ENCODE peak calls at places on chromosomes 12 and 14, in six cellular contexts. L is IMR-90, D is mesenchymal stem cell, E is neuronal stem cell, Y is mesendoderm, H is H1. X is an unnamed sample.

GRCh38 chr14:101839236-101839635 is 77.7 kb downstream of the PPP2R5C start:
- DNase-seq in E (no peak), L (no peak), D (no peak), Y (no peak), H (no peak), X (no peak)

GRCh38 chr14:93100570-93100969 is 15.2 kb downstream of the ITPK1 start:
- DNase-seq in E (no peak), Y (peak), H (no peak), L (no peak), D (no peak), X (no peak)

GRCh38 chr12:89016970-89017778 is 335.1 kb downstream of the DUSP6 start:
- DNase-seq in D (peak), Y (peak), H (peak), E (peak), L (peak), X (peak)

GRCh38 chr14:98226411-98226810 is 1045.6 kb downstream of the BCL11B start:
- DNase-seq in E (no peak), L (no peak), D (no peak), Y (no peak), H (no peak), X (no peak)

GRCh38 chr14:92948647-92949046 is 25.7 kb downstream of the CHGA start:
- DNase-seq in D (no peak), Y (no peak), H (no peak), E (no peak), L (no peak), X (no peak)

GRCh38 chr14:69997849-69998248 is 118.6 kb downstream of the SMOC1 start:
- DNase-seq in H (no peak), Y (no peak), D (peak), L (peak), E (no peak), X (no peak)

GRCh38 chr14:73743431-73743931 is 29.3 kb upstream of the PNMA1 start:
- DNase-seq in Y (no peak), E (no peak), L (no peak), H (no peak), D (peak), X (peak)

GRCh38 chr14:67245104-67245503 is 3.9 kb downstream of the PALS1 start:
- DNase-seq in E (no peak), L (no peak), Y (no peak), H (no peak), D (no peak), X (no peak)

GRCh38 chr14:81187832-81188522 is 32.8 kb downstream of the GTF2A1 start:
- DNase-seq in E (no peak), Y (no peak), D (no peak), H (no peak), L (no peak), X (no peak)

GRCh38 chr12:116582610-116583009 is 23.4 kb downstream of the MAP1LC3B2 start:
- DNase-seq in H (no peak), D (no peak), L (peak), E (no peak), Y (no peak), X (no peak)

GRCh38 chr12:13727707-13728147 is 253.7 kb downstream of the GRIN2B start:
- DNase-seq in H (no peak), Y (peak), E (no peak), L (no peak), D (no peak), X (no peak)

GRCh38 chr12:101696477-101697196 is 803 bp upstream of the CHPT1 start:
- DNase-seq in Y (no peak), L (no peak), E (no peak), H (no peak), D (no peak), X (no peak)

GRCh38 chr12:6465467-6466183 is 4.9 kb downstream of the VAMP1 start:
- DNase-seq in E (peak), Y (peak), H (peak), D (peak), L (peak), X (peak)

GRCh38 chr12:124086299-124086898 is 113.4 kb downstream of the ZNF664 start:
- DNase-seq in E (no peak), D (peak), L (no peak), Y (no peak), H (no peak), X (no peak)

GRCh38 chr12:89836026-89836425 is 127.4 kb upstream of the ATP2B1 start:
- DNase-seq in E (no peak), H (no peak), D (no peak), Y (peak), L (peak), X (no peak)

GRCh38 chr14:28571636-28572035 is 195.0 kb upstream of the FOXG1 start:
- DNase-seq in H (no peak), D (no peak), L (no peak), E (no peak), Y (no peak), X (no peak)

GRCh38 chr12:50934371-50934851 is 17.9 kb upstream of the HIGD1C start:
- DNase-seq in E (no peak), H (no peak), L (no peak), Y (no peak), D (no peak), X (no peak)

GRCh38 chr12:6276247-6276887 is 34.1 kb upstream of the PLEKHG6 start:
- DNase-seq in E (no peak), D (peak), L (no peak), H (no peak), Y (no peak), X (no peak)

GRCh38 chr14:75022655-75023054 is 19.9 kb downstream of the EIF2B2 start:
- DNase-seq in D (peak), H (no peak), L (no peak), Y (peak), E (no peak), X (peak)

GRCh38 chr12:104309446-104309993 is 6.0 kb downstream of the EID3 start:
- DNase-seq in H (no peak), Y (no peak), E (no peak), D (no peak), L (no peak), X (no peak)

GRCh38 chr12:3553221-3553620 is 62.2 kb downstream of the PRMT8 start:
- DNase-seq in Y (no peak), L (no peak), E (no peak), H (no peak), D (no peak), X (peak)

GRCh38 chr14:51318777-51319176 is 78.7 kb downstream of the TMX1 start:
- DNase-seq in H (no peak), D (no peak), Y (no peak), L (no peak), E (no peak), X (no peak)

GRCh38 chr14:68784298-68784910 is 8.5 kb downstream of the ZFP36L1 start:
- DNase-seq in H (peak), L (no peak), Y (no peak), D (peak), E (no peak), X (no peak)

GRCh38 chr12:1836854-1837411 is 16.6 kb downstream of the LRTM2 start:
- DNase-seq in L (no peak), Y (no peak), D (no peak), H (no peak), E (no peak), X (no peak)

GRCh38 chr14:104150201-104151027 is 12.0 kb downstream of the KIF26A start:
- DNase-seq in L (no peak), E (no peak), Y (peak), H (no peak), D (peak), X (peak)

GRCh38 chr14:68727315-68728078 is 65.4 kb downstream of the ZFP36L1 start:
- DNase-seq in H (no peak), D (peak), E (no peak), Y (no peak), L (no peak), X (no peak)

GRCh38 chr14:85131523-85131922 is 398.4 kb upstream of the FLRT2 start:
- DNase-seq in E (no peak), D (no peak), Y (peak), H (peak), L (no peak), X (peak)

GRCh38 chr14:90460136-90460535 is 63.3 kb downstream of the CALM1 start:
- DNase-seq in E (no peak), D (no peak), L (peak), Y (no peak), H (no peak), X (no peak)

GRCh38 chr14:89848165-89848564 is 106.4 kb downstream of the EFCAB11 start:
- DNase-seq in E (no peak), L (peak), H (no peak), Y (no peak), D (peak), X (no peak)

GRCh38 chr12:1980282-1980681 is 24.0 kb downstream of the DCP1B start:
- DNase-seq in Y (no peak), H (no peak), L (no peak), D (no peak), E (no peak), X (no peak)

GRCh38 chr12:124392271-124392990 is 97.5 kb downstream of the RFLNA start:
- DNase-seq in L (peak), D (peak), Y (peak), H (peak), E (no peak), X (peak)

GRCh38 chr12:19527876-19528275 is 88.6 kb downstream of the AEBP2 start:
- DNase-seq in H (no peak), D (no peak), L (no peak), E (no peak), Y (no peak), X (no peak)

GRCh38 chr12:93191461-93191860 is 186.3 kb upstream of the NUDT4 start:
- DNase-seq in H (no peak), L (no peak), D (no peak), Y (no peak), E (no peak), X (no peak)

GRCh38 chr12:121536929-121537813 is 43.7 kb downstream of the KDM2B start:
- DNase-seq in E (peak), H (peak), Y (peak), D (peak), L (peak), X (peak)

GRCh38 chr14:35254736-35255135 is 37.4 kb upstream of the PSMA6 start:
- DNase-seq in E (no peak), D (no peak), L (no peak), H (no peak), Y (no peak), X (no peak)

GRCh38 chr12:104501641-104502040 is 44.9 kb downstream of the CHST11 start:
- DNase-seq in D (no peak), Y (no peak), E (no peak), H (no peak), L (no peak), X (no peak)

GRCh38 chr12:8033153-8034044 is 883 bp downstream of the FOXJ2 start:
- DNase-seq in H (no peak), Y (peak), E (peak), L (peak), D (peak), X (peak)
- H2BK15ac ChIP-seq in H (peak), Y (no peak), E (no peak), L (peak), D (peak), X (no peak)

DNA sequence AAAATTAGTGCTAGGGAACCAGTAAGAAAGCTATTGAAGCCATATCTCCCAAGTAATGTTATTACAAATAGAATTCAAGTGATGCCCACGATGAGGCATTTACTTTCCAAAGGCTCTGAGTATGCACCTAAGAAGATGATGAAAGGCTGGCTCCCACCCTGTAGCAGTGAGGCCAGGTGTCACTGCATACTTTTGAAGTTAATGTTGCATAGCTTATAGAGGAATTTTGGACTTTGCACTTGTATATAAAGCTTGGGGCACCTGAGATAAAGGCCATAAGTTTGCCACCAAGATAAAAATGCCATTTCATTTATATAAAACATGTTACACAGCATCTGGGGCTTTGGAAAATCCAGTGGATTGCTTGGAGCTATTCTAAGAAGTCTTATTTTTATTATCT is 96.2 kb downstream of the PTPRB start:
- DNase-seq in L (no peak), H (no peak), E (no peak), Y (no peak), D (no peak), X (no peak)
- H2BK15ac ChIP-seq in L (no peak), H (no peak), E (no peak), Y (no peak), D (no peak), X (no peak)

GRCh38 chr12:120089796-120090195 is 26.8 kb downstream of the RAB35 start:
- DNase-seq in E (no peak), Y (no peak), L (no peak), H (no peak), D (no peak), X (no peak)
- H2BK15ac ChIP-seq in E (no peak), Y (no peak), L (no peak), H (peak), D (no peak), X (no peak)

GRCh38 chr12:119245904-119246494 is 67.3 kb downstream of the HSPB8 start:
- DNase-seq in L (no peak), H (no peak), E (no peak), Y (no peak), D (no peak), X (no peak)
- H2BK15ac ChIP-seq in L (no peak), H (no peak), E (no peak), Y (no peak), D (no peak), X (no peak)

DNA sequence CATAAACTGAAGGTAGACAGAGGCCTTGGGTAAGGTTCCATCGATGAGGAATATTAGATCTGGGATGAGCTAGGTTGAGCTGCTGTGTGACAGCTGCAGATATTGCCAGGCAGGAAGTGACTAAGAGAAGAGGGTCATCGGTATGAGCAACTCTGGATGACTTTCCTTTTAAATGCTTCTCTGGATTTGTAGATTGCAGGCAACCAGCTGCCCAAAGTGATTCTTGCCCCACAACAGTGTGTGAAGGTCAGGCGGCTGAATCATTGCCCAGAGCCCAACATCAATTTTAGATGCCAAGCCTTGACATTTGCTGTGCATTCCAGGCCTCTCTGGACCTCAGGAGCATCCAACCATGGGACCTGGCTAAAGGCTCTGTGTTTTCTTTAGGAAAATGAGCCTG is 255.9 kb downstream of the DPF3 start:
- DNase-seq in D (peak), Y (no peak), H (no peak), E (no peak), L (peak), X (no peak)
- H2BK15ac ChIP-seq in D (no peak), Y (no peak), H (no peak), E (no peak), L (peak), X (no peak)

GRCh38 chr12:75984577-75985182 is 46.9 kb downstream of the PHLDA1 start:
- DNase-seq in L (no peak), Y (no peak), E (no peak), D (no peak), H (no peak), X (no peak)

GRCh38 chr12:75979181-75979580 is 52.4 kb downstream of the PHLDA1 start:
- DNase-seq in D (peak), E (no peak), L (peak), H (no peak), Y (no peak), X (no peak)

GRCh38 chr12:75981247-75981646 is 50.3 kb downstream of the PHLDA1 start:
- DNase-seq in L (no peak), H (no peak), D (no peak), Y (no peak), E (no peak), X (no peak)

GRCh38 chr12:75982974-75983660 is 48.5 kb downstream of the PHLDA1 start:
- DNase-seq in H (no peak), E (no peak), Y (no peak), D (peak), L (no peak), X (no peak)

DNA sequence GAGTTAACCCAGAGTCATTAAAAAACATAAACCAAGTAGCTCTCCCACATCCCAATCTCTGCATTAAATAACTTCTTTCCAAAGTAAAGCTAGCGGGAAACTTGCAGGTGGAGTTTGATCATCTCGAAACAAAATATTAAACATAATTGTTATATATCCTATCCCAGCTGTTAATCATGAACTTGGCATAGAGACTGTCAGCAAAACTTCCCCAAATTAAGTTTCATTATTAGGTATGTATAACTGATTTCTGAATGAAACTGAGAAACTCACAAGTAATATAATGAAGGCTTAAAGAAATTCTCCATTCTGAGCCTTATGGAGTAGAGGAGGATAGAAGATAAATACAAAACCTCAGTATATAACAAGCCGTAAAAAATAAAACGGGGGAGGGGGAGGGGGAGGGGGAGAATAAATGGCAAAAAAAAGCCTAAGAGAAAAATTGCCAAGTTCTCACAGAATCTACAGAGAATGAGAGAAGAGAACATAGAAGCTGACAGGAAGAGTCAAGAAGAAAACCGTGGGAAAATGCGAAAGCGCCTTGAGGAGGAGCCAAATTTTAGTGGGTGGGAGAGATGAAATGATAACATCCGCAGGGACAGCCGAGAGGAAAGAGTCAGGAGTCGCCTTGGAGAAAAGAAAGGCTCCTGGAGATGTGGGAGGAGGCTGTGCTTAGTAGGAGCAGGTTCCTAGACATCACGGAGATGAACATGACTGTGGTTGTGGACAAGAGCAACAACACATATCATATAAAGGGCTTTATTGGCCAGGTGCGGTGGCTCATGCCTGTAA is 49.6 kb downstream of the PHLDA1 start:
- DNase-seq in E (no peak), D (no peak), H (no peak), Y (peak), L (peak), X (no peak)
- H2BK15ac ChIP-seq in E (no peak), D (peak), H (no peak), Y (no peak), L (peak), X (no peak)

GRCh38 chr12:14997998-14998397 is 25.2 kb downstream of the PDE6H start:
- DNase-seq in H (no peak), E (no peak), Y (no peak), L (no peak), D (no peak), X (no peak)

GRCh38 chr12:15000575-15000974 is 27.7 kb downstream of the PDE6H start:
- DNase-seq in E (no peak), Y (no peak), H (no peak), L (no peak), D (no peak), X (no peak)

GRCh38 chr12:15001733-15002471 is 29.1 kb downstream of the PDE6H start:
- DNase-seq in D (peak), Y (peak), E (no peak), H (peak), L (peak), X (peak)

GRCh38 chr12:14998941-14999340 is 26.1 kb downstream of the PDE6H start:
- DNase-seq in L (no peak), D (peak), E (no peak), Y (no peak), H (no peak), X (no peak)

DNA sequence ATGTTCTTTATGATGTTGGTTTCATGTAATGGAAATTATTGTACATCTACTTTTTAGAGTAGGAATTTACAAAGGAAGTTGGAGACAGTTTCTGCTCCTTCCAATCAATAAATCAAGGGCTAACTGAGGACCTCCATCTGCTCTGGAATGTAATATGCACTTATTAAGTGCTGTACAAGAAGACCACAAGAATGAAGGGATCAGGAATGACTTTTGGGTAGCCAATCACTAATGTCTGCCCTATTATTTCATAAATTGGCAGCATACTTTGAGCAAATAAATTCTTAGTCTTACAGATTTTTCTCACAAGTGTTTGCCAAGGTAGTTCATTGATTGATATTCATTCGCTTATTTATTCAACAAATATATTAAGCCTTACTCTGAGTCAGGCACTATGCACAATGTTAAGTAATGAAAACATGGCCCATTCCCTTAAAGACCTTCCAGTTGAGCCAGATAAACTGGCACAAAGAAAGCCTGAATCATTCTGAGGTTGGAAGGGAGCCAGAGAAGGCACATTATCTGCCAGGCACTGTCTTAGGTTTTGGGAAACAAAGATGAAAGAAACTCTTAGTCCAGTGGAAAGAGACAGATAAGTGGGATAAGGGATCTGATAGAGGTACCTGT is 26.7 kb downstream of the PDE6H start:
- DNase-seq in L (no peak), Y (no peak), D (peak), E (no peak), H (no peak), X (no peak)
- H2BK15ac ChIP-seq in L (no peak), Y (no peak), D (no peak), E (no peak), H (no peak), X (no peak)

GRCh38 chr12:92156139-92156538 is 10.5 kb upstream of the BTG1 start:
- DNase-seq in E (no peak), L (no peak), H (no peak), D (peak), Y (no peak), X (no peak)
- H2BK15ac ChIP-seq in E (no peak), L (no peak), H (no peak), D (no peak), Y (no peak), X (no peak)

GRCh38 chr12:52582489-52582888 is 8.8 kb upstream of the KRT74 start:
- DNase-seq in Y (peak), L (no peak), H (no peak), E (no peak), D (no peak), X (peak)

GRCh38 chr12:52581066-52581465 is 7.4 kb upstream of the KRT74 start:
- DNase-seq in E (no peak), L (no peak), Y (no peak), H (no peak), D (no peak), X (no peak)

GRCh38 chr12:52581481-52581880 is 7.8 kb upstream of the KRT74 start:
- DNase-seq in L (peak), D (peak), H (no peak), E (no peak), Y (no peak), X (no peak)

GRCh38 chr12:52579468-52580450 is 6.1 kb upstream of the KRT74 start:
- DNase-seq in E (no peak), Y (no peak), D (no peak), L (no peak), H (no peak), X (no peak)

GRCh38 chr12:52580496-52580895 is 6.9 kb upstream of the KRT74 start:
- DNase-seq in L (no peak), H (no peak), D (no peak), E (no peak), Y (peak), X (no peak)
- H2BK15ac ChIP-seq in L (no peak), H (no peak), D (no peak), E (no peak), Y (no peak), X (no peak)

X was measured in H9.